ENCODE peak calls at places on chromosomes 11 and 22, in four cellular contexts. One of them, this sample, is unnamed.

GRCh38 chr11:122204206-122204605 is 88.2 kb upstream of the BLID start:
- DNase-seq in neural crest cell: no peak
- DNase-seq in EL: no peak
- DNase-seq in substantia nigra: no peak
- DNase-seq in this sample: no peak

GRCh38 chr22:46107089-46107664 is 43.1 kb upstream of the PPARA start:
- DNase-seq in neural crest cell: no peak
- DNase-seq in substantia nigra: peak
- DNase-seq in EL: no peak
- DNase-seq in this sample: no peak

GRCh38 chr11:27496461-27496860 is 10.1 kb downstream of the LIN7C start:
- DNase-seq in neural crest cell: no peak
- DNase-seq in EL: no peak
- DNase-seq in substantia nigra: no peak
- DNase-seq in this sample: no peak

GRCh38 chr11:106503901-106504300 is 426.4 kb downstream of the AASDHPPT start:
- DNase-seq in EL: no peak
- DNase-seq in neural crest cell: no peak
- DNase-seq in substantia nigra: no peak
- DNase-seq in this sample: no peak

GRCh38 chr11:120773501-120774031 is 250.3 kb upstream of the TBCEL start:
- DNase-seq in neural crest cell: no peak
- DNase-seq in substantia nigra: no peak
- DNase-seq in EL: no peak
- DNase-seq in this sample: peak

GRCh38 chr22:39254789-39255298 is 10.1 kb upstream of the PDGFB start:
- DNase-seq in substantia nigra: no peak
- DNase-seq in neural crest cell: no peak
- DNase-seq in EL: peak
- DNase-seq in this sample: peak

GRCh38 chr11:122226810-122227379 is 110.9 kb upstream of the BLID start:
- DNase-seq in substantia nigra: no peak
- DNase-seq in EL: peak
- DNase-seq in neural crest cell: no peak
- DNase-seq in this sample: peak

GRCh38 chr11:96215094-96215782 is 127.8 kb downstream of the MAML2 start:
- DNase-seq in substantia nigra: no peak
- DNase-seq in EL: peak
- DNase-seq in neural crest cell: no peak
- DNase-seq in this sample: peak

GRCh38 chr11:17179972-17180371 is 27.8 kb downstream of the PIK3C2A start:
- DNase-seq in neural crest cell: no peak
- DNase-seq in EL: no peak
- DNase-seq in substantia nigra: no peak
- DNase-seq in this sample: no peak

This sample was measured in Daoy.